ENCODE peak calls at places on chromosomes 16 and 17, in eight cellular contexts. One of them, this sample, is unnamed.

GRCh38 chr17:6797718-6798351 is 21.8 kb downstream of the FBXO39 start:
- DNase-seq in GM12864: no peak
- DNase-seq in CD8-positive, alpha-beta T cell: no peak
- DNase-seq in AG10803: peak; percentile 62
- DNase-seq in hepatocyte: no peak
- DNase-seq in cardiac muscle cell: no peak
- DNase-seq in fibroblast of lung: no peak
- DNase-seq in CD4-positive, alpha-beta T cell: no peak
- DNase-seq in this sample: peak; percentile 35

GRCh38 chr17:47686276-47686635 is 7.7 kb upstream of the TBKBP1 start:
- DNase-seq in AG10803: peak; percentile 82
- DNase-seq in fibroblast of lung: peak; percentile 67
- DNase-seq in cardiac muscle cell: no peak
- DNase-seq in CD4-positive, alpha-beta T cell: no peak
- DNase-seq in CD8-positive, alpha-beta T cell: no peak
- DNase-seq in hepatocyte: no peak
- DNase-seq in GM12864: no peak
- DNase-seq in this sample: peak; percentile 71

GRCh38 chr16:17567455-17567854 is 96.7 kb upstream of the XYLT1 start:
- DNase-seq in CD4-positive, alpha-beta T cell: no peak
- DNase-seq in hepatocyte: no peak
- DNase-seq in AG10803: no peak
- DNase-seq in GM12864: no peak
- DNase-seq in CD8-positive, alpha-beta T cell: no peak
- DNase-seq in cardiac muscle cell: no peak
- DNase-seq in fibroblast of lung: no peak
- DNase-seq in this sample: peak; percentile 41

GRCh38 chr17:36697907-36698526 is 96.6 kb downstream of the MRM1 start:
- DNase-seq in hepatocyte: peak; percentile 44
- DNase-seq in fibroblast of lung: no peak
- DNase-seq in CD8-positive, alpha-beta T cell: no peak
- DNase-seq in GM12864: no peak
- DNase-seq in CD4-positive, alpha-beta T cell: no peak
- DNase-seq in cardiac muscle cell: peak; percentile 29
- DNase-seq in AG10803: no peak
- DNase-seq in this sample: no peak

GRCh38 chr17:199195-199604 is 17.8 kb upstream of the DOC2B start:
- DNase-seq in CD8-positive, alpha-beta T cell: no peak
- DNase-seq in AG10803: peak; percentile 13
- DNase-seq in GM12864: no peak
- DNase-seq in CD4-positive, alpha-beta T cell: no peak
- DNase-seq in fibroblast of lung: peak; percentile 3
- DNase-seq in cardiac muscle cell: peak; percentile 31
- DNase-seq in hepatocyte: peak; percentile 27
- DNase-seq in this sample: no peak

GRCh38 chr17:29574732-29575510 is 6.4 kb downstream of the TP53I13 start:
- DNase-seq in cardiac muscle cell: no peak
- DNase-seq in CD4-positive, alpha-beta T cell: no peak
- DNase-seq in fibroblast of lung: no peak
- DNase-seq in GM12864: no peak
- DNase-seq in CD8-positive, alpha-beta T cell: no peak
- DNase-seq in AG10803: no peak
- DNase-seq in hepatocyte: peak; percentile 91
- DNase-seq in this sample: no peak

GRCh38 chr17:32342603-32343325 is 791 bp upstream of the C17orf75 start:
- DNase-seq in hepatocyte: no peak
- DNase-seq in GM12864: no peak
- DNase-seq in AG10803: no peak
- DNase-seq in fibroblast of lung: no peak
- DNase-seq in CD8-positive, alpha-beta T cell: no peak
- DNase-seq in cardiac muscle cell: no peak
- DNase-seq in CD4-positive, alpha-beta T cell: no peak
- DNase-seq in this sample: no peak

GRCh38 chr17:15291674-15292361 is 26.7 kb upstream of the PMP22 start:
- DNase-seq in CD8-positive, alpha-beta T cell: no peak
- DNase-seq in AG10803: peak; percentile 75
- DNase-seq in GM12864: no peak
- DNase-seq in fibroblast of lung: peak; percentile 41
- DNase-seq in cardiac muscle cell: peak; percentile 83
- DNase-seq in hepatocyte: no peak
- DNase-seq in CD4-positive, alpha-beta T cell: no peak
- DNase-seq in this sample: peak; percentile 71

GRCh38 chr17:7330099-7331015 is 1.2 kb upstream of the NEURL4 start:
- DNase-seq in AG10803: peak; percentile 67
- DNase-seq in CD4-positive, alpha-beta T cell: peak; percentile 73
- DNase-seq in hepatocyte: peak; percentile 83
- DNase-seq in GM12864: peak; percentile 61
- DNase-seq in CD8-positive, alpha-beta T cell: peak; percentile 75
- DNase-seq in fibroblast of lung: peak; percentile 72
- DNase-seq in cardiac muscle cell: peak; percentile 79
- DNase-seq in this sample: peak; percentile 74

GRCh38 chr17:45052052-45052772 is 780 bp upstream of the DCAKD start:
- DNase-seq in CD8-positive, alpha-beta T cell: peak; percentile 50
- DNase-seq in GM12864: no peak
- DNase-seq in AG10803: peak; percentile 34
- DNase-seq in cardiac muscle cell: peak; percentile 42
- DNase-seq in hepatocyte: peak; percentile 44
- DNase-seq in fibroblast of lung: peak; percentile 20
- DNase-seq in CD4-positive, alpha-beta T cell: peak; percentile 48
- DNase-seq in this sample: peak; percentile 51

GRCh38 chr16:12681653-12682052 is 122.0 kb downstream of the CPPED1 start:
- DNase-seq in cardiac muscle cell: peak; percentile 58
- DNase-seq in CD4-positive, alpha-beta T cell: no peak
- DNase-seq in AG10803: no peak
- DNase-seq in fibroblast of lung: peak; percentile 3
- DNase-seq in CD8-positive, alpha-beta T cell: no peak
- DNase-seq in hepatocyte: no peak
- DNase-seq in GM12864: no peak
- DNase-seq in this sample: peak; percentile 86

GRCh38 chr17:4719684-4720221 is 9.3 kb downstream of the ARRB2 start:
- DNase-seq in CD8-positive, alpha-beta T cell: no peak
- DNase-seq in fibroblast of lung: no peak
- DNase-seq in hepatocyte: peak; percentile 47
- DNase-seq in GM12864: no peak
- DNase-seq in AG10803: no peak
- DNase-seq in cardiac muscle cell: peak; percentile 34
- DNase-seq in CD4-positive, alpha-beta T cell: no peak
- DNase-seq in this sample: no peak

GRCh38 chr17:74938194-74938950 is 2.7 kb downstream of the OTOP3 start:
- DNase-seq in AG10803: no peak
- DNase-seq in fibroblast of lung: no peak
- DNase-seq in GM12864: no peak
- DNase-seq in cardiac muscle cell: no peak
- DNase-seq in CD4-positive, alpha-beta T cell: no peak
- DNase-seq in hepatocyte: no peak
- DNase-seq in CD8-positive, alpha-beta T cell: no peak
- DNase-seq in this sample: no peak
- TF ChIP-seq CTCF in AG10803: no peak
- TF ChIP-seq CTCF in fibroblast of lung: no peak
- TF ChIP-seq CTCF in GM12864: no peak
- TF ChIP-seq CTCF in cardiac muscle cell: no peak
- TF ChIP-seq CTCF in CD4-positive, alpha-beta T cell: no peak
- TF ChIP-seq CTCF in hepatocyte: no peak
- TF ChIP-seq CTCF in CD8-positive, alpha-beta T cell: no peak
- TF ChIP-seq CTCF in this sample: no peak

GRCh38 chr16:55955439-55955838 is 80.3 kb upstream of the CES5A start:
- DNase-seq in fibroblast of lung: no peak
- DNase-seq in cardiac muscle cell: no peak
- DNase-seq in AG10803: no peak
- DNase-seq in hepatocyte: no peak
- DNase-seq in CD4-positive, alpha-beta T cell: no peak
- DNase-seq in CD8-positive, alpha-beta T cell: no peak
- DNase-seq in GM12864: no peak
- DNase-seq in this sample: no peak

GRCh38 chr16:55954906-55955305 is 79.7 kb upstream of the CES5A start:
- DNase-seq in GM12864: no peak
- DNase-seq in hepatocyte: no peak
- DNase-seq in CD8-positive, alpha-beta T cell: no peak
- DNase-seq in cardiac muscle cell: no peak
- DNase-seq in CD4-positive, alpha-beta T cell: no peak
- DNase-seq in fibroblast of lung: no peak
- DNase-seq in AG10803: no peak
- DNase-seq in this sample: no peak

GRCh38 chr16:55955845-55956244 is 80.7 kb upstream of the CES5A start:
- DNase-seq in AG10803: peak; percentile 4
- DNase-seq in CD4-positive, alpha-beta T cell: no peak
- DNase-seq in hepatocyte: no peak
- DNase-seq in fibroblast of lung: no peak
- DNase-seq in cardiac muscle cell: peak; percentile 1
- DNase-seq in CD8-positive, alpha-beta T cell: no peak
- DNase-seq in GM12864: no peak
- DNase-seq in this sample: peak; percentile 1
- TF ChIP-seq CTCF in AG10803: no peak
- TF ChIP-seq CTCF in CD4-positive, alpha-beta T cell: no peak
- TF ChIP-seq CTCF in hepatocyte: no peak
- TF ChIP-seq CTCF in fibroblast of lung: no peak
- TF ChIP-seq CTCF in cardiac muscle cell: no peak
- TF ChIP-seq CTCF in CD8-positive, alpha-beta T cell: no peak
- TF ChIP-seq CTCF in GM12864: no peak
- TF ChIP-seq CTCF in this sample: no peak

GRCh38 chr16:54957403-54957802 is 26.7 kb downstream of the IRX5 start:
- DNase-seq in AG10803: no peak
- DNase-seq in fibroblast of lung: no peak
- DNase-seq in GM12864: no peak
- DNase-seq in cardiac muscle cell: peak; percentile 29
- DNase-seq in CD4-positive, alpha-beta T cell: no peak
- DNase-seq in hepatocyte: peak; percentile 29
- DNase-seq in CD8-positive, alpha-beta T cell: no peak
- DNase-seq in this sample: peak; percentile 47
- TF ChIP-seq CTCF in AG10803: peak; percentile 49
- TF ChIP-seq CTCF in fibroblast of lung: peak; percentile 33
- TF ChIP-seq CTCF in GM12864: peak; percentile 69
- TF ChIP-seq CTCF in cardiac muscle cell: peak; percentile 38
- TF ChIP-seq CTCF in CD4-positive, alpha-beta T cell: no peak
- TF ChIP-seq CTCF in hepatocyte: peak; percentile 36
- TF ChIP-seq CTCF in CD8-positive, alpha-beta T cell: no peak
- TF ChIP-seq CTCF in this sample: peak; percentile 53

GRCh38 chr16:18983565-18984424 is at the start of gene TMC7:
- DNase-seq in cardiac muscle cell: peak; percentile 83
- DNase-seq in fibroblast of lung: peak; percentile 80
- DNase-seq in CD8-positive, alpha-beta T cell: no peak
- DNase-seq in hepatocyte: peak; percentile 95
- DNase-seq in GM12864: no peak
- DNase-seq in AG10803: peak; percentile 77
- DNase-seq in CD4-positive, alpha-beta T cell: no peak
- DNase-seq in this sample: peak; percentile 74
- TF ChIP-seq CTCF in cardiac muscle cell: peak; percentile 79
- TF ChIP-seq CTCF in fibroblast of lung: peak; percentile 76
- TF ChIP-seq CTCF in CD8-positive, alpha-beta T cell: no peak
- TF ChIP-seq CTCF in hepatocyte: peak; percentile 97
- TF ChIP-seq CTCF in GM12864: peak; percentile 23
- TF ChIP-seq CTCF in AG10803: peak; percentile 82
- TF ChIP-seq CTCF in CD4-positive, alpha-beta T cell: no peak
- TF ChIP-seq CTCF in this sample: peak; percentile 65

GRCh38 chr17:69069289-69069688 is 8.6 kb upstream of the ABCA9 start:
- DNase-seq in GM12864: no peak
- DNase-seq in CD4-positive, alpha-beta T cell: no peak
- DNase-seq in cardiac muscle cell: no peak
- DNase-seq in fibroblast of lung: no peak
- DNase-seq in AG10803: peak; percentile 32
- DNase-seq in hepatocyte: no peak
- DNase-seq in CD8-positive, alpha-beta T cell: no peak
- DNase-seq in this sample: peak; percentile 43

GRCh38 chr17:69065113-69065512 is 4.4 kb upstream of the ABCA9 start:
- DNase-seq in hepatocyte: no peak
- DNase-seq in fibroblast of lung: no peak
- DNase-seq in GM12864: no peak
- DNase-seq in CD4-positive, alpha-beta T cell: no peak
- DNase-seq in CD8-positive, alpha-beta T cell: no peak
- DNase-seq in cardiac muscle cell: no peak
- DNase-seq in AG10803: no peak
- DNase-seq in this sample: no peak

GRCh38 chr17:69064476-69064875 is 3.7 kb upstream of the ABCA9 start:
- DNase-seq in cardiac muscle cell: no peak
- DNase-seq in CD8-positive, alpha-beta T cell: no peak
- DNase-seq in fibroblast of lung: no peak
- DNase-seq in hepatocyte: no peak
- DNase-seq in GM12864: no peak
- DNase-seq in AG10803: no peak
- DNase-seq in CD4-positive, alpha-beta T cell: no peak
- DNase-seq in this sample: no peak

GRCh38 chr17:69066482-69066881 is 5.8 kb upstream of the ABCA9 start:
- DNase-seq in cardiac muscle cell: no peak
- DNase-seq in CD8-positive, alpha-beta T cell: no peak
- DNase-seq in fibroblast of lung: no peak
- DNase-seq in CD4-positive, alpha-beta T cell: no peak
- DNase-seq in hepatocyte: no peak
- DNase-seq in AG10803: no peak
- DNase-seq in GM12864: no peak
- DNase-seq in this sample: no peak

DNA sequence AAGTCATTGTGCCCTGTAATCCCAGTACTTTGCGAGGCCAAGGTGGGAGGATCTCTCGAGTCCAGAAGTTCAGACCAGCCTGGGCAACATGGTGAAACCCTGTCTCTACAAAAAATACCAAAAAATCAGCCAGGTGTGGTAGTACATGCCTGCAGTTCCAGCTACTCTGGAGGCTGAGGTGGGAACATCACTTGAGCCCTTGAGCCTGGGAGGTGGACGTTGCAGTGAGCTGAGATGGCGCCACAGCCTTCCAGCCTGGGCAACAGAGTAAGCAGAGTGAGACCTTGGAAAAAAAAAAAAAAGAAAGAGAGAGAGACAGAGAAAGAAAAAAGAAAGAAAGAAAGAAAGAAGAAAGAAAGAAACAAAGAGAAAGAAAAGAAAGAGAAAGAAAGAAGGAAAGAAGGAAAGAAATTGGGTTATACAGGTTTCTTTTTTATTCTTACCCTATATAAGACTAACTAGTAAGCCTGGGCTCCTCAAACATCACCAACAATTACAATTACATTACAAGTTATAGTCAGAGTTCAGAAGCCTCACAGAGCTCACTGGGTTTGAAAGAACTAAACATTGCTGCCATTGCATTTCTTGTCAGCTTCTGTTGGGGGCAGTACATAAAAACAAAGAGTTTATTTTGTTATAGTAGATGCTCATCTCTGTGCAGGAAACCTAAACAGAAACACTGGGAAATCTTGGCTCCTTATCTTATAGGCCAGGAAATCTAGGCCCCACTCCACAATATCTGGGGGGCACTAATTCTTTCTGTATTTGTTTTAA is 6.7 kb upstream of the ABCA9 start:
- DNase-seq in CD8-positive, alpha-beta T cell: no peak
- DNase-seq in fibroblast of lung: no peak
- DNase-seq in GM12864: no peak
- DNase-seq in hepatocyte: no peak
- DNase-seq in AG10803: no peak
- DNase-seq in CD4-positive, alpha-beta T cell: no peak
- DNase-seq in cardiac muscle cell: no peak
- DNase-seq in this sample: no peak
- TF ChIP-seq CTCF in CD8-positive, alpha-beta T cell: no peak
- TF ChIP-seq CTCF in fibroblast of lung: peak; percentile 11
- TF ChIP-seq CTCF in GM12864: no peak
- TF ChIP-seq CTCF in hepatocyte: peak; percentile 8
- TF ChIP-seq CTCF in AG10803: no peak
- TF ChIP-seq CTCF in CD4-positive, alpha-beta T cell: no peak
- TF ChIP-seq CTCF in cardiac muscle cell: no peak
- TF ChIP-seq CTCF in this sample: peak; percentile 2

GRCh38 chr16:66511615-66512500 is 38.1 kb downstream of the TK2 start:
- DNase-seq in hepatocyte: no peak
- DNase-seq in CD8-positive, alpha-beta T cell: no peak
- DNase-seq in GM12864: no peak
- DNase-seq in cardiac muscle cell: peak; percentile 80
- DNase-seq in AG10803: peak; percentile 86
- DNase-seq in CD4-positive, alpha-beta T cell: no peak
- DNase-seq in fibroblast of lung: peak; percentile 71
- DNase-seq in this sample: peak; percentile 84
- TF ChIP-seq CTCF in hepatocyte: no peak
- TF ChIP-seq CTCF in CD8-positive, alpha-beta T cell: no peak
- TF ChIP-seq CTCF in GM12864: peak; percentile 27
- TF ChIP-seq CTCF in cardiac muscle cell: peak; percentile 10
- TF ChIP-seq CTCF in AG10803: peak; percentile 19
- TF ChIP-seq CTCF in CD4-positive, alpha-beta T cell: no peak
- TF ChIP-seq CTCF in fibroblast of lung: no peak
- TF ChIP-seq CTCF in this sample: peak; percentile 12

This sample was measured in fibroblast of mammary gland.